ENCODE peak calls at places on chromosomes 7 and 10, in ten cellular contexts. B, F, R, X, N, J, O, W, Z and E are unnamed samples.

GRCh38 chr7:22765609-22766008 is 38.6 kb downstream of the IL6 start:
- DNase-seq in B (no peak), F (no peak), R (no peak), X (no peak), N (peak), J (no peak), O (no peak), W (no peak), Z (no peak), E (peak)

GRCh38 chr7:16921151-16921550 is 39.4 kb upstream of the AGR3 start:
- DNase-seq in B (no peak), F (no peak), R (no peak), X (no peak), N (no peak), J (no peak), O (no peak), W (no peak), Z (no peak), E (no peak)

GRCh38 chr7:91351374-91351773 is 87.1 kb downstream of the FZD1 start:
- DNase-seq in B (no peak), F (no peak), R (no peak), X (no peak), N (no peak), J (no peak), O (peak), W (no peak), Z (peak), E (no peak)

GRCh38 chr7:111735661-111736323 is 173.5 kb upstream of the IMMP2L start:
- DNase-seq in B (peak), F (peak), R (no peak), X (no peak), N (peak), J (no peak), O (peak), W (peak), Z (peak), E (peak)

GRCh38 chr7:37047260-37047659 is 323.0 kb upstream of the AOAH start:
- DNase-seq in B (no peak), F (no peak), R (no peak), X (no peak), N (no peak), J (no peak), O (no peak), W (no peak), Z (no peak), E (no peak)

GRCh38 chr7:104921596-104921995 is 92.4 kb upstream of the KMT2E start:
- DNase-seq in B (no peak), F (no peak), R (no peak), X (no peak), N (no peak), J (no peak), O (no peak), W (no peak), Z (no peak), E (no peak)

GRCh38 chr7:116780966-116781365 is 81.4 kb upstream of the CAPZA2 start:
- DNase-seq in B (no peak), F (no peak), R (no peak), X (no peak), N (no peak), J (no peak), O (no peak), W (no peak), Z (no peak), E (no peak)

GRCh38 chr10:101897633-101898032 is 54.0 kb upstream of the KCNIP2 start:
- DNase-seq in B (peak), F (no peak), R (no peak), X (no peak), N (no peak), J (no peak), O (peak), W (no peak), Z (peak), E (no peak)

GRCh38 chr10:37975407-37975991 is 948 bp downstream of the ZNF25 start:
- DNase-seq in B (peak), F (no peak), R (no peak), X (no peak), N (peak), J (no peak), O (peak), W (peak), Z (peak), E (no peak)

GRCh38 chr10:122421054-122421625 is 33.3 kb upstream of the ARMS2 start:
- DNase-seq in B (no peak), F (no peak), R (no peak), X (no peak), N (no peak), J (no peak), O (no peak), W (no peak), Z (no peak), E (no peak)

GRCh38 chr10:100487529-100487928 is 24.7 kb downstream of the WNT8B start:
- DNase-seq in B (no peak), F (no peak), R (no peak), X (no peak), N (no peak), J (no peak), O (no peak), W (no peak), Z (no peak), E (no peak)

GRCh38 chr7:66542528-66543373 is 85.9 kb upstream of the KCTD7 start:
- DNase-seq in B (peak), F (no peak), R (no peak), X (no peak), N (no peak), J (no peak), O (peak), W (no peak), Z (peak), E (no peak)

GRCh38 chr7:36272567-36273269 is 116.9 kb upstream of the ANLN start:
- DNase-seq in B (no peak), F (no peak), R (no peak), X (no peak), N (no peak), J (no peak), O (no peak), W (no peak), Z (peak), E (no peak)

GRCh38 chr10:71684356-71685173 is 35.0 kb downstream of the C10orf105 start:
- DNase-seq in B (no peak), F (no peak), R (no peak), X (no peak), N (peak), J (no peak), O (no peak), W (no peak), Z (no peak), E (no peak)
- TF ChIP-seq CTCF in B (no peak), F (no peak), R (no peak), X (no peak), N (no peak), J (no peak), O (no peak), W (no peak), Z (no peak), E (no peak)

GRCh38 chr7:135770139-135770710 is 21.6 kb upstream of the FAM180A start:
- DNase-seq in B (no peak), F (no peak), R (no peak), X (no peak), N (no peak), J (no peak), O (no peak), W (no peak), Z (peak), E (no peak)

GRCh38 chr7:135773451-135773850 is 24.8 kb upstream of the FAM180A start:
- DNase-seq in B (no peak), F (no peak), R (no peak), X (no peak), N (no peak), J (no peak), O (no peak), W (peak), Z (peak), E (no peak)

GRCh38 chr7:135771051-135771450 is 22.4 kb upstream of the FAM180A start:
- DNase-seq in B (no peak), F (no peak), R (no peak), X (no peak), N (no peak), J (no peak), O (no peak), W (no peak), Z (no peak), E (no peak)

GRCh38 chr7:135772639-135773019 is 24.0 kb upstream of the FAM180A start:
- DNase-seq in B (no peak), F (no peak), R (no peak), X (no peak), N (no peak), J (no peak), O (no peak), W (no peak), Z (no peak), E (no peak)

GRCh38 chr7:135771961-135772638 is 23.5 kb upstream of the FAM180A start:
- DNase-seq in B (no peak), F (no peak), R (no peak), X (no peak), N (no peak), J (no peak), O (peak), W (no peak), Z (peak), E (no peak)
- TF ChIP-seq CTCF in B (no peak), F (no peak), R (no peak), X (no peak), N (no peak), J (no peak), O (no peak), W (no peak), Z (no peak), E (no peak)

GRCh38 chr10:16518822-16519221 is 2.9 kb downstream of the C1QL3 start:
- DNase-seq in B (peak), F (no peak), R (no peak), X (no peak), N (peak), J (no peak), O (no peak), W (no peak), Z (no peak), E (no peak)
- TF ChIP-seq CTCF in B (peak), F (no peak), R (no peak), X (no peak), N (no peak), J (peak), O (peak), W (peak), Z (peak), E (no peak)

GRCh38 chr10:70540089-70540788 is 61.7 kb downstream of the PALD1 start:
- DNase-seq in B (peak), F (peak), R (no peak), X (no peak), N (peak), J (no peak), O (no peak), W (no peak), Z (no peak), E (peak)
- TF ChIP-seq CTCF in B (peak), F (peak), R (peak), X (peak), N (peak), J (peak), O (peak), W (peak), Z (peak), E (peak)

DNA sequence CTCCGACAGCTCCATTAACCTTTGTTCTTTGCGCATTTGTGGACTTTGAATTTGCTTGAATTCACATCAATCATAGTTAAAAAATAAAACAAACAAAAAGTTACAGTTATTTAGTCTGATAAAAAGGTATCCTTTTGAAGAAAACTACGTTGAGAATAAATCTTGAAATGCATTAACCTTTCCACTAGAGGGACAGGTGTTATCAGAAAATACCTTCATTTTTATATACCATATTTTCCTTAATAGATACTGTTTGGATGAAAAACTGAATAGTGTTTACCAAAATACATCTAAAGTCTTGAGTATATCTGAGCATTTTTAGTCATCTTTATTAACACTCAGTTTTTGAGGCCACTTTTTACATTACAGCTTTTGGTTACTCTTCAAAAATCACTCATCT is 371.9 kb downstream of the ZWINT start:
- DNase-seq in B (no peak), F (no peak), R (no peak), X (no peak), N (no peak), J (no peak), O (no peak), W (no peak), Z (no peak), E (no peak)
- TF ChIP-seq CTCF in B (peak), F (no peak), R (no peak), X (no peak), N (no peak), J (peak), O (no peak), W (no peak), Z (no peak), E (no peak)

DNA sequence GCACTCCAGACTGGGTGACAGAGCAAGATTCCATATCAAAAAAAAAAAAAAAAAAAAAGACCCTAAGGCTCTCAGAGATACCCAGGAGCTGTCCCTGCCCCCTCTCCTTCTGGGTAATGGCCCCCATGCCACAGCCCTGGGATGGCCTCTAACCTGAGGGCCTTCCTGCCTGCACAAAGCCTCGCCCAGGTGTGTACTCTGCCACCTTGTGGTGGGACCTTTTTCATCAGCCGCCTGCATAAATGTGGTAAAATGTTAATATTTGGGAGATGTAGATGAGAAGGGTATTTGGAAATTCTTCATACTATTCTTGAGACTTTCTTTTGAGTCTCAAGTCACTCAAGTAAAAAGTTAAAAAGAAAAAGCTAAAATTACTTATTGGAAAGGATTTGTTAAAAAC is 46.3 kb upstream of the RNF216 start:
- DNase-seq in B (peak), F (peak), R (no peak), X (no peak), N (peak), J (no peak), O (no peak), W (no peak), Z (no peak), E (peak)
- TF ChIP-seq CTCF in B (peak), F (peak), R (peak), X (peak), N (peak), J (peak), O (peak), W (peak), Z (peak), E (peak)

GRCh38 chr10:124461642-124462347 is at the start of gene LHPP:
- DNase-seq in B (peak), F (peak), R (peak), X (peak), N (peak), J (peak), O (peak), W (peak), Z (peak), E (peak)
- TF ChIP-seq CTCF in B (peak), F (peak), R (peak), X (peak), N (no peak), J (peak), O (peak), W (no peak), Z (peak), E (no peak)